ENCODE peak calls at places on chromosomes 11 and 22, in seven cellular contexts. One of them, this sample, is unnamed.

GRCh38 chr11:9972917-9973504 is 309.1 kb downstream of the SWAP70 start:
- DNase-seq in T-helper 9 cell: no peak
- DNase-seq in SJSA1: peak; percentile 51
- DNase-seq in HFFc6: peak; percentile 39
- DNase-seq in activated CD4-positive, alpha-beta T cell treated with anti-CD3 and anti-CD28 coated beads for 24 hours: peak; percentile 8
- DNase-seq in memory B cell: no peak
- DNase-seq in anterior cingulate cortex: no peak
- DNase-seq in this sample: peak; percentile 26

GRCh38 chr22:24985824-24986214 is 33.3 kb downstream of the KIAA1671 start:
- DNase-seq in HFFc6: peak; percentile 78
- DNase-seq in memory B cell: no peak
- DNase-seq in T-helper 9 cell: no peak
- DNase-seq in activated CD4-positive, alpha-beta T cell treated with anti-CD3 and anti-CD28 coated beads for 24 hours: no peak
- DNase-seq in SJSA1: peak; percentile 54
- DNase-seq in anterior cingulate cortex: no peak
- DNase-seq in this sample: no peak

GRCh38 chr22:27518583-27519437 is 282.7 kb downstream of the MN1 start:
- DNase-seq in SJSA1: no peak
- DNase-seq in anterior cingulate cortex: no peak
- DNase-seq in activated CD4-positive, alpha-beta T cell treated with anti-CD3 and anti-CD28 coated beads for 24 hours: no peak
- DNase-seq in HFFc6: no peak
- DNase-seq in T-helper 9 cell: no peak
- DNase-seq in memory B cell: no peak
- DNase-seq in this sample: no peak

GRCh38 chr11:112281776-112282175 is 21.1 kb upstream of the PLET1 start:
- DNase-seq in activated CD4-positive, alpha-beta T cell treated with anti-CD3 and anti-CD28 coated beads for 24 hours: no peak
- DNase-seq in HFFc6: no peak
- DNase-seq in anterior cingulate cortex: no peak
- DNase-seq in T-helper 9 cell: no peak
- DNase-seq in SJSA1: no peak
- DNase-seq in memory B cell: no peak
- DNase-seq in this sample: no peak

GRCh38 chr11:122853971-122854446 is 15.7 kb downstream of the CRTAM start:
- DNase-seq in T-helper 9 cell: no peak
- DNase-seq in activated CD4-positive, alpha-beta T cell treated with anti-CD3 and anti-CD28 coated beads for 24 hours: peak; percentile 40
- DNase-seq in HFFc6: peak; percentile 81
- DNase-seq in SJSA1: peak; percentile 50
- DNase-seq in anterior cingulate cortex: no peak
- DNase-seq in memory B cell: peak; percentile 49
- DNase-seq in this sample: no peak

GRCh38 chr22:44544523-44545433 is 46.7 kb upstream of the RTL6 start:
- DNase-seq in T-helper 9 cell: no peak
- DNase-seq in anterior cingulate cortex: no peak
- DNase-seq in memory B cell: no peak
- DNase-seq in HFFc6: no peak
- DNase-seq in SJSA1: no peak
- DNase-seq in activated CD4-positive, alpha-beta T cell treated with anti-CD3 and anti-CD28 coated beads for 24 hours: no peak
- DNase-seq in this sample: no peak

GRCh38 chr11:61923166-61924015 is 6.0 kb upstream of the RAB3IL1 start:
- DNase-seq in SJSA1: no peak
- DNase-seq in memory B cell: no peak
- DNase-seq in activated CD4-positive, alpha-beta T cell treated with anti-CD3 and anti-CD28 coated beads for 24 hours: no peak
- DNase-seq in anterior cingulate cortex: no peak
- DNase-seq in HFFc6: peak; percentile 18
- DNase-seq in T-helper 9 cell: no peak
- DNase-seq in this sample: peak; percentile 5

GRCh38 chr22:49622241-49623105 is 205.2 kb downstream of the BRD1 start:
- DNase-seq in anterior cingulate cortex: no peak
- DNase-seq in activated CD4-positive, alpha-beta T cell treated with anti-CD3 and anti-CD28 coated beads for 24 hours: no peak
- DNase-seq in T-helper 9 cell: no peak
- DNase-seq in SJSA1: no peak
- DNase-seq in HFFc6: no peak
- DNase-seq in memory B cell: no peak
- DNase-seq in this sample: no peak

GRCh38 chr11:61832758-61833157 is 4.7 kb downstream of the FADS2 start:
- DNase-seq in anterior cingulate cortex: no peak
- DNase-seq in SJSA1: no peak
- DNase-seq in activated CD4-positive, alpha-beta T cell treated with anti-CD3 and anti-CD28 coated beads for 24 hours: no peak
- DNase-seq in HFFc6: no peak
- DNase-seq in T-helper 9 cell: no peak
- DNase-seq in memory B cell: no peak
- DNase-seq in this sample: no peak

GRCh38 chr22:41099036-41099435 is 6.6 kb downstream of the EP300 start:
- DNase-seq in activated CD4-positive, alpha-beta T cell treated with anti-CD3 and anti-CD28 coated beads for 24 hours: no peak
- DNase-seq in anterior cingulate cortex: no peak
- DNase-seq in T-helper 9 cell: no peak
- DNase-seq in HFFc6: no peak
- DNase-seq in memory B cell: no peak
- DNase-seq in SJSA1: no peak
- DNase-seq in this sample: no peak

GRCh38 chr11:67024410-67024809 is 1.5 kb downstream of the SYT12 start:
- DNase-seq in HFFc6: no peak
- DNase-seq in T-helper 9 cell: peak; percentile 28
- DNase-seq in memory B cell: no peak
- DNase-seq in anterior cingulate cortex: no peak
- DNase-seq in SJSA1: peak; percentile 57
- DNase-seq in activated CD4-positive, alpha-beta T cell treated with anti-CD3 and anti-CD28 coated beads for 24 hours: peak; percentile 10
- DNase-seq in this sample: no peak

GRCh38 chr11:66880484-66881211 is 23.8 kb downstream of the LRFN4 start:
- DNase-seq in anterior cingulate cortex: peak; percentile 75
- DNase-seq in T-helper 9 cell: no peak
- DNase-seq in activated CD4-positive, alpha-beta T cell treated with anti-CD3 and anti-CD28 coated beads for 24 hours: no peak
- DNase-seq in memory B cell: no peak
- DNase-seq in SJSA1: no peak
- DNase-seq in HFFc6: no peak
- DNase-seq in this sample: no peak

GRCh38 chr22:37009490-37009889 is 9.8 kb downstream of the TST start:
- DNase-seq in activated CD4-positive, alpha-beta T cell treated with anti-CD3 and anti-CD28 coated beads for 24 hours: no peak
- DNase-seq in memory B cell: no peak
- DNase-seq in HFFc6: no peak
- DNase-seq in SJSA1: no peak
- DNase-seq in anterior cingulate cortex: no peak
- DNase-seq in T-helper 9 cell: no peak
- DNase-seq in this sample: no peak

GRCh38 chr11:18013790-18014507 is 1.1 kb upstream of the SERGEF start:
- DNase-seq in HFFc6: no peak
- DNase-seq in activated CD4-positive, alpha-beta T cell treated with anti-CD3 and anti-CD28 coated beads for 24 hours: no peak
- DNase-seq in memory B cell: no peak
- DNase-seq in T-helper 9 cell: no peak
- DNase-seq in anterior cingulate cortex: no peak
- DNase-seq in SJSA1: peak; percentile 21
- DNase-seq in this sample: no peak

GRCh38 chr11:119166368-119167076 is 2.0 kb upstream of the NLRX1 start:
- DNase-seq in activated CD4-positive, alpha-beta T cell treated with anti-CD3 and anti-CD28 coated beads for 24 hours: no peak
- DNase-seq in memory B cell: no peak
- DNase-seq in SJSA1: peak; percentile 27
- DNase-seq in anterior cingulate cortex: no peak
- DNase-seq in T-helper 9 cell: no peak
- DNase-seq in HFFc6: peak; percentile 38
- DNase-seq in this sample: no peak

GRCh38 chr11:128579790-128580504 is 7.4 kb downstream of the ETS1 start:
- DNase-seq in memory B cell: no peak
- DNase-seq in HFFc6: peak; percentile 55
- DNase-seq in SJSA1: no peak
- DNase-seq in anterior cingulate cortex: no peak
- DNase-seq in T-helper 9 cell: no peak
- DNase-seq in activated CD4-positive, alpha-beta T cell treated with anti-CD3 and anti-CD28 coated beads for 24 hours: no peak
- DNase-seq in this sample: no peak

GRCh38 chr11:9815486-9816136 is 151.7 kb downstream of the SWAP70 start:
- DNase-seq in SJSA1: no peak
- DNase-seq in anterior cingulate cortex: no peak
- DNase-seq in memory B cell: no peak
- DNase-seq in HFFc6: peak; percentile 72
- DNase-seq in T-helper 9 cell: no peak
- DNase-seq in activated CD4-positive, alpha-beta T cell treated with anti-CD3 and anti-CD28 coated beads for 24 hours: no peak
- DNase-seq in this sample: no peak

GRCh38 chr11:123561046-123561781 is 93.2 kb downstream of the SCN3B start:
- DNase-seq in activated CD4-positive, alpha-beta T cell treated with anti-CD3 and anti-CD28 coated beads for 24 hours: no peak
- DNase-seq in SJSA1: peak; percentile 60
- DNase-seq in memory B cell: no peak
- DNase-seq in anterior cingulate cortex: peak; percentile 76
- DNase-seq in HFFc6: no peak
- DNase-seq in T-helper 9 cell: no peak
- DNase-seq in this sample: no peak

GRCh38 chr11:100785148-100785983 is 98.3 kb downstream of the ARHGAP42 start:
- DNase-seq in HFFc6: no peak
- DNase-seq in anterior cingulate cortex: no peak
- DNase-seq in SJSA1: no peak
- DNase-seq in activated CD4-positive, alpha-beta T cell treated with anti-CD3 and anti-CD28 coated beads for 24 hours: no peak
- DNase-seq in memory B cell: no peak
- DNase-seq in T-helper 9 cell: no peak
- DNase-seq in this sample: no peak

GRCh38 chr11:4665424-4665823 is 21.6 kb downstream of the OR51E1 start:
- DNase-seq in SJSA1: no peak
- DNase-seq in activated CD4-positive, alpha-beta T cell treated with anti-CD3 and anti-CD28 coated beads for 24 hours: no peak
- DNase-seq in T-helper 9 cell: no peak
- DNase-seq in anterior cingulate cortex: no peak
- DNase-seq in HFFc6: no peak
- DNase-seq in memory B cell: no peak
- DNase-seq in this sample: no peak